ENCODE peak calls at places on chromosome 17, in five cellular contexts. A is ascending aorta, D is colonic mucosa, I is BE2C, X is choroid plexus epithelial cell. R is an unnamed sample.

GRCh38 chr17:21177401-21177800 is 36.6 kb downstream of the TMEM11 start:
- DNase-seq in D (no peak), X (no peak), A (peak), I (no peak), R (no peak)

GRCh38 chr17:37824534-37825485 is 80.0 kb upstream of the HNF1B start:
- DNase-seq in A (no peak), D (no peak), I (no peak), X (peak), R (no peak)

GRCh38 chr17:9676084-9676483 is 30.8 kb downstream of the USP43 start:
- DNase-seq in I (no peak), X (peak), D (no peak), A (no peak), R (no peak)

GRCh38 chr17:44197980-44198720 is 1.5 kb downstream of the ATXN7L3 start:
- DNase-seq in A (no peak), D (peak), I (no peak), X (peak), R (no peak)

GRCh38 chr17:65078441-65079160 is 22.1 kb upstream of the GNA13 start:
- DNase-seq in I (no peak), D (no peak), A (no peak), X (peak), R (no peak)

GRCh38 chr17:9334536-9335446 is 240.8 kb downstream of the STX8 start:
- DNase-seq in X (no peak), I (no peak), D (no peak), A (no peak), R (no peak)

GRCh38 chr17:4536742-4537411 is 18.3 kb downstream of the MYBBP1A start:
- DNase-seq in A (no peak), I (no peak), D (no peak), X (no peak), R (no peak)

GRCh38 chr17:79294459-79295071 is 219.9 kb downstream of the ENGASE start:
- DNase-seq in X (peak), A (no peak), I (no peak), D (peak), R (peak)

GRCh38 chr17:19940722-19941464 is 36.7 kb downstream of the AKAP10 start:
- DNase-seq in I (no peak), X (peak), A (no peak), D (no peak), R (no peak)

GRCh38 chr17:78484300-78485159 is 92.7 kb downstream of the DNAH17 start:
- DNase-seq in X (peak), D (peak), I (no peak), A (no peak), R (peak)

GRCh38 chr17:17580662-17581470 is 10.6 kb downstream of the PEMT start:
- DNase-seq in A (no peak), D (no peak), I (no peak), X (peak), R (no peak)

GRCh38 chr17:83106036-83106577 is 26.7 kb downstream of the METRNL start:
- DNase-seq in A (peak), X (no peak), I (no peak), D (no peak), R (no peak)

GRCh38 chr17:68909066-68909465 is 46.1 kb downstream of the ABCA8 start:
- DNase-seq in A (peak), D (no peak), I (no peak), X (peak), R (no peak)

GRCh38 chr17:68910256-68910705 is 44.9 kb downstream of the ABCA8 start:
- DNase-seq in X (peak), D (no peak), I (no peak), A (no peak), R (no peak)

GRCh38 chr17:68903294-68903693 is 51.9 kb downstream of the ABCA8 start:
- DNase-seq in A (no peak), X (no peak), D (no peak), I (no peak), R (no peak)

GRCh38 chr17:68908045-68908444 is 47.1 kb downstream of the ABCA8 start:
- DNase-seq in A (no peak), I (no peak), D (no peak), X (no peak), R (no peak)

DNA sequence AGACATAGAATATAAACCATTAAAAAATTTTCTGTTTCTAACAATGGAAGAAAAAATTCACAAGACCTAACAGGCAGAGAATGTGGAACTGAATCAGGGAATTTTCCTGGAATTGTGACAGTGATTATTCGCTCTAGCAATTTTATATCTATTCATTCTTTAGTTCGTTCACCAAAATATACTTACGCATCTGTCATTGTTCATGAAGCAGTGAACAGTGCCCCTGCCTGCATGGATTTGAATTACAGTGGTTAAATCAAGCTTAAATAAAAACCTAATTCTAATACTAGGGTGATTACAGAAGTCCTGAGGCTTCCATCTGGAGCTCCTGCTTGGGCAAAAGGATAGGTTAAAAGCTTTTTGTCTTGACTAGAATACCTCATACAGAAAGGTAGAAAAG is 48.6 kb downstream of the ABCA8 start:
- DNase-seq in I (no peak), D (no peak), A (no peak), X (peak), R (no peak)
- TF ChIP-seq CTCF in I (peak), D (no peak), A (no peak), X (peak), R (peak)

GRCh38 chr17:34146440-34147043 is 108.5 kb upstream of the CCL2 start:
- DNase-seq in D (peak), X (no peak), A (no peak), I (peak), R (peak)
- TF ChIP-seq CTCF in D (peak), X (peak), A (no peak), I (peak), R (peak)

DNA sequence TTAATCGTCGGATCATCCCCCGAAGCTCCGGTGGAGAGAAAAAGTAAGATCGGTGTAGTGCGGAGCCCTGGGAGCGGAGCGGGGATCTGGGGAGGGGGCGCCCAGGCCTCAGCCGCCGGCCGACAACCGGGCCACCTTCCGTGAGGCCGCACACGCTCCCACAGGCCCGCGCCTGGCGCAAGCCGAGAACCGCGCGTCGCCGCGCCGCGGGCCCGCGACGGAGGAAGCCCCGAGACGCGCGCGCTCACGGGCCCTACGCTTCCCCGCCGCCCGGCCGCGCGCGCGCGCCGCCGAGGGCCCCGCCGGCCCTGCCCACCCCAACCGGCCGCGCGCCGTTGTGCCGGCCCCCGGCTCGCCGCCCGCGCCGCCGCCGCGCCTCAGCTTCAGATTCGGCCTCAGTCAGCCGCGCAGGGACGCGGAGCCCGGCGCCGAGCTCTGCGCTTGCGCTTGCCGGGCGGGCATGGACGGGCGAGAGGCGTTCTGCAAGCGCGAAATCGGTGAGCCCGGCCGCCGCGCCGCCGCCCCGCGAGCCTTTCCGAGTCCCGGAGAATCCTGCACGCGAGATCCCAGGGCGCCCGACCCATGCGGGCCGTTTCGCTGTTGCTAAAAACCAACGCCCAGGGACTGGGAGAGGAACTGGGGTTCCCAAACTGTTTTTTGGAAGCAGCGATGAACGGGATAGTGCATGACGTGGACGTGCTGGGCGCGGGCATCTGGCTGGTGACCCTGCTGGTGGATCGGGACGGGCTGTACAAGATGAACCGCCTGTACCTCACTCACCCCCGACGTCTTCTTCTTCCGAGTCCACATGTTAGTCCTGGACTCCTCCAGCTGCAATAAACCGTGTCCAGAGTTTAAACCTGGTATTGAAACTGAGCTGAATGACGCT is 28.0 kb upstream of the LRRC37A start:
- DNase-seq in A (peak), D (peak), X (peak), I (peak), R (peak)
- TF ChIP-seq CTCF in A (no peak), D (no peak), X (no peak), I (peak), R (no peak)

DNA sequence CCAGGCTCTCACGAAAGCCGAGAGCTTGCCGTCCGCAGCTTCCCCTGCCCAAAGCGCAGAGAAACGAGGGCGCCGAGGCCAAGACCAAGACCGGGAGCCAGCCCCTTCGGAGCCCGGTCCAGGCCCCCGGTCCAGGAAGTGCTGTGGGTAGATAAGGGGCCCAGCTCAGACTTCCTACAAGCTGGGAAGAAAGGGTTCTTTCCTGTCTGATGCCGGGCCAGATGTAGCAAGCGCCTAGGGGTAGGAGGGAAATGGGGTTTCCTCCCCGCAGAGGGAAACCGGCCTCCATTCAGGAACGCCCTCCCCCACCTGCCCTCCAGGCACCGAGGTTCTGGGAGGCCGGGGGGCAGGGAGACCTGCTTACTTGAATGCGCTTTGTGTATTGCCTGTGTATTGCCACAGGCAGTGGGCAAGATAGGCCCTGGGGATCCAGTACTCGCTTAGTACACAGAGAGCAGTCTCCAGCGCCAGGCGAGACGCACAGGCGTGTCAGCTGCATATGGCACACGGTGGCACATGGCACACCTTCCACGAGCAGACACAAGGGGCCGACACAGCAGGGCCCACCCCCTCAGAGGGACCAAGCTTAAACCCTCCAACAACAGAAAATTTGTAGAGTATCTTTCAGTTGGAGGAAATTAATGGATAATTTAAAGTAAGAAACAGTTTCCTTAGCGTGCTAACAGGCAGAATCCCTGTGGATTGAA is 1.0 kb upstream of the CYB561 start:
- DNase-seq in D (peak), X (no peak), A (no peak), I (peak), R (no peak)
- TF ChIP-seq CTCF in D (no peak), X (no peak), A (no peak), I (peak), R (no peak)